ENCODE peak calls at places on chromosomes 1 and 21, in ten cellular contexts. Y is heart right ventricle, X is epithelial cell of prostate, H is fibroblast of pulmonary artery, J is breast epithelium, M is tibial artery, B is activated gamma-delta T cell treated with Interleukin-2 at 50 U/mL for 16 hours, A is fibroblast of villous mesenchyme, Z is GM04504, K is endothelial cell. C is an unnamed sample.

GRCh38 chr1:110542730-110543129 is 23.8 kb upstream of the KCNA10 start:
- DNase-seq in Y (no peak), X (no peak), H (peak), J (no peak), M (no peak), B (no peak), A (peak), Z (peak), K (peak), C (no peak)

GRCh38 chr21:43365611-43366426 is 61.1 kb downstream of the SIK1 start:
- DNase-seq in Y (no peak), X (no peak), H (peak), J (no peak), M (no peak), B (no peak), A (peak), Z (no peak), K (no peak), C (no peak)

GRCh38 chr1:22936681-22937080 is 36.0 kb downstream of the LACTBL1 start:
- DNase-seq in Y (no peak), X (no peak), H (no peak), J (peak), M (no peak), B (no peak), A (no peak), Z (no peak), K (no peak), C (no peak)

GRCh38 chr1:229025576-229025975 is 245.3 kb upstream of the RAB4A start:
- DNase-seq in Y (no peak), X (no peak), H (no peak), J (no peak), M (no peak), B (no peak), A (no peak), Z (no peak), K (no peak), C (no peak)

GRCh38 chr1:156098782-156099181 is 15.7 kb upstream of the LMNA start:
- DNase-seq in Y (no peak), X (no peak), H (no peak), J (no peak), M (no peak), B (no peak), A (no peak), Z (no peak), K (no peak), C (no peak)

GRCh38 chr21:40512590-40512989 is 334.4 kb downstream of the DSCAM start:
- DNase-seq in Y (no peak), X (no peak), H (no peak), J (no peak), M (no peak), B (no peak), A (no peak), Z (no peak), K (no peak), C (no peak)

GRCh38 chr1:41357451-41358151 is 3.6 kb upstream of the FOXO6 start:
- DNase-seq in Y (peak), X (no peak), H (no peak), J (no peak), M (no peak), B (no peak), A (no peak), Z (no peak), K (no peak), C (peak)

GRCh38 chr1:55724551-55725325 is 509.6 kb upstream of the USP24 start:
- DNase-seq in Y (no peak), X (no peak), H (peak), J (no peak), M (no peak), B (no peak), A (peak), Z (peak), K (no peak), C (no peak)

GRCh38 chr1:210376836-210377377 is 48.2 kb downstream of the HHAT start:
- DNase-seq in Y (no peak), X (no peak), H (no peak), J (no peak), M (no peak), B (no peak), A (no peak), Z (no peak), K (no peak), C (no peak)

GRCh38 chr1:109819906-109820305 is 56.2 kb upstream of the EPS8L3 start:
- DNase-seq in Y (no peak), X (no peak), H (no peak), J (no peak), M (no peak), B (no peak), A (no peak), Z (no peak), K (no peak), C (peak)

GRCh38 chr1:37240897-37241296 is 206.6 kb upstream of the GRIK3 start:
- DNase-seq in Y (no peak), X (no peak), H (no peak), J (no peak), M (no peak), B (no peak), A (no peak), Z (no peak), K (no peak), C (no peak)

GRCh38 chr1:235866207-235866912 is at the start of gene LYST:
- DNase-seq in Y (peak), X (no peak), H (peak), J (no peak), M (peak), B (peak), A (peak), Z (no peak), K (peak), C (peak)

GRCh38 chr1:39852214-39852791 is 31.0 kb downstream of the TRIT1 start:
- DNase-seq in Y (no peak), X (no peak), H (peak), J (no peak), M (no peak), B (no peak), A (peak), Z (no peak), K (no peak), C (no peak)

GRCh38 chr21:14119038-14119437 is 91.7 kb downstream of the LIPI start:
- DNase-seq in Y (no peak), X (no peak), H (no peak), J (no peak), M (no peak), B (no peak), A (no peak), Z (no peak), K (no peak), C (no peak)

GRCh38 chr1:212291505-212292134 is 6.4 kb downstream of the PPP2R5A start:
- DNase-seq in Y (no peak), X (no peak), H (peak), J (no peak), M (no peak), B (peak), A (peak), Z (no peak), K (peak), C (no peak)

GRCh38 chr1:52668711-52669110 is 29.4 kb downstream of the COA7 start:
- DNase-seq in Y (no peak), X (no peak), H (no peak), J (no peak), M (no peak), B (no peak), A (no peak), Z (peak), K (no peak), C (no peak)

GRCh38 chr1:205602118-205602517 is 29.7 kb downstream of the ELK4 start:
- DNase-seq in Y (no peak), X (no peak), H (no peak), J (no peak), M (no peak), B (no peak), A (no peak), Z (no peak), K (no peak), C (peak)

GRCh38 chr1:105483436-105483835 is 1573.0 kb upstream of the PRMT6 start:
- DNase-seq in Y (no peak), X (no peak), H (peak), J (no peak), M (no peak), B (no peak), A (no peak), Z (no peak), K (no peak), C (no peak)

GRCh38 chr1:221708076-221708571 is 33.8 kb downstream of the DUSP10 start:
- DNase-seq in Y (no peak), X (no peak), H (peak), J (no peak), M (peak), B (peak), A (peak), Z (no peak), K (no peak), C (no peak)

GRCh38 chr21:24895885-24896734 is 711.2 kb downstream of the MRPL39 start:
- DNase-seq in Y (no peak), X (no peak), H (peak), J (no peak), M (no peak), B (no peak), A (no peak), Z (peak), K (peak), C (no peak)

GRCh38 chr1:79006564-79006963 is at the start of gene ADGRL4:
- DNase-seq in Y (peak), X (no peak), H (peak), J (no peak), M (peak), B (no peak), A (peak), Z (peak), K (peak), C (no peak)

GRCh38 chr1:229192851-229193250 is 78.1 kb upstream of the RAB4A start:
- DNase-seq in Y (no peak), X (no peak), H (no peak), J (no peak), M (no peak), B (no peak), A (no peak), Z (no peak), K (no peak), C (no peak)

C was measured in coronary artery.